ENCODE peak calls at places on chromosome 7, in five cellular contexts. L is neural progenitor cell; O is CD4-positive, CD25-positive, alpha-beta regulatory T cell; W is heart right ventricle; C is testis. B is an unnamed sample.

GRCh38 chr7:23530355-23530754 is 1.4 kb downstream of the TRA2A start:
- DNase-seq in L (peak; percentile 51), O (peak; percentile 57), W (no peak), C (no peak), B (peak; percentile 47)

GRCh38 chr7:107049971-107050532 is 5.5 kb downstream of the PRKAR2B start:
- DNase-seq in L (no peak), O (no peak), W (no peak), C (no peak), B (no peak)

GRCh38 chr7:105723582-105723981 is 142.3 kb upstream of the EFCAB10 start:
- DNase-seq in L (peak; percentile 47), O (no peak), W (no peak), C (no peak), B (no peak)

GRCh38 chr7:47601119-47601880 is 19.4 kb upstream of the TNS3 start:
- DNase-seq in L (no peak), O (no peak), W (no peak), C (no peak), B (no peak)

GRCh38 chr7:117612637-117613036 is 132.8 kb downstream of the CFTR start:
- DNase-seq in L (no peak), O (no peak), W (no peak), C (no peak), B (no peak)

GRCh38 chr7:158541330-158542010 is 46.2 kb downstream of the PTPRN2 start:
- DNase-seq in L (no peak), O (peak; percentile 17), W (no peak), C (no peak), B (no peak)

GRCh38 chr7:52992479-52993195 is 42.8 kb upstream of the POM121L12 start:
- DNase-seq in L (no peak), O (no peak), W (no peak), C (peak; percentile 33), B (no peak)

GRCh38 chr7:31102973-31103850 is 51.1 kb downstream of the ADCYAP1R1 start:
- DNase-seq in L (no peak), O (no peak), W (no peak), C (no peak), B (no peak)

GRCh38 chr7:46321556-46322205 is 400.6 kb upstream of the IGFBP3 start:
- DNase-seq in L (no peak), O (no peak), W (no peak), C (no peak), B (peak; percentile 79)

GRCh38 chr7:158772916-158773315 is 56.4 kb downstream of the ESYT2 start:
- DNase-seq in L (peak; percentile 19), O (no peak), W (no peak), C (no peak), B (no peak)

GRCh38 chr7:139078399-139078798 is 31.1 kb downstream of the ZC3HAV1 start:
- DNase-seq in L (no peak), O (no peak), W (no peak), C (no peak), B (no peak)

GRCh38 chr7:43612128-43612527 is 29.2 kb downstream of the STK17A start:
- DNase-seq in L (no peak), O (no peak), W (no peak), C (no peak), B (no peak)
- H3K36me3 ChIP-seq in L (no peaks in the 10 kb centered on the region), O (peaks cover 62% of the 10 kb centered on the region), W (peaks cover 79% of the 10 kb centered on the region), C (no peaks in the 10 kb centered on the region), B (peaks cover 11% of the 10 kb centered on the region)

GRCh38 chr7:128755816-128756476 is 16.8 kb downstream of the CALU start:
- DNase-seq in L (no peak), O (no peak), W (no peak), C (no peak), B (no peak)
- H3K27ac ChIP-seq in L (no peak overlapping the region), O (no peak overlapping the region), W (peak overlapping the region; percentile 17), C (no peak overlapping the region), B (no peak overlapping the region)

GRCh38 chr7:98136423-98136822 is 29.8 kb downstream of the LMTK2 start:
- DNase-seq in L (no peak), O (no peak), W (no peak), C (no peak), B (no peak)
- H3K27me3 ChIP-seq in L (no peaks in the 10 kb centered on the region), O (no peaks in the 10 kb centered on the region), W (no peaks in the 10 kb centered on the region), C (no peaks in the 10 kb centered on the region), B (no peaks in the 10 kb centered on the region)

DNA sequence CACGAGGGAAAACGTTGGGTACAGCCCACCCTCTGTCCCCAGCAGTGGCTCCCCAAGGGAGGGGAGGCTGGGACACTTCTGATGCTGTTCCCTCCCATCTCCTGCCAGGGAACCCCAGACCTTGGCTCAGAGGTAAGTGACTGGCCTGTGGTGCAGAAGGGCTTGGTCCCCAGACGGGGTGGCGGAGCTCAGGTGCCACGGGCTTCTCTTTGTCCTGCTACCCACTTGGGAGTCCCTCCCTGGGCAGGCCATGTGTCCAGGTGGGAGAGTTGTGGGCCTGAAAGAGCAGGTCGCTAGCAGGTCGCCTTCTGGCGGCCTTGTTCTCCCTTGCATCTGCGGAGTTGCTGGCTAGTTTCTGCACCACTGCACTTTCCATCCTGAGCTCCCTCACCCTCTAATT is 10.1 kb downstream of the ATP5MF start:
- DNase-seq in L (no peak), O (no peak), W (no peak), C (no peak), B (no peak)
- H3K36me3 ChIP-seq in L (no peaks in the 10 kb centered on the region), O (peaks cover 81% of the 10 kb centered on the region), W (peaks cover 93% of the 10 kb centered on the region), C (no peaks in the 10 kb centered on the region), B (peaks cover 41% of the 10 kb centered on the region)

GRCh38 chr7:29564455-29565185 is 985 bp downstream of the PRR15 start:
- DNase-seq in L (peak; percentile 70), O (peak; percentile 19), W (peak; percentile 56), C (peak; percentile 61), B (peak; percentile 65)
- H3K27ac ChIP-seq in L (no peak overlapping the region), O (no peak overlapping the region), W (no peak overlapping the region), C (no peak overlapping the region), B (no peak overlapping the region)

DNA sequence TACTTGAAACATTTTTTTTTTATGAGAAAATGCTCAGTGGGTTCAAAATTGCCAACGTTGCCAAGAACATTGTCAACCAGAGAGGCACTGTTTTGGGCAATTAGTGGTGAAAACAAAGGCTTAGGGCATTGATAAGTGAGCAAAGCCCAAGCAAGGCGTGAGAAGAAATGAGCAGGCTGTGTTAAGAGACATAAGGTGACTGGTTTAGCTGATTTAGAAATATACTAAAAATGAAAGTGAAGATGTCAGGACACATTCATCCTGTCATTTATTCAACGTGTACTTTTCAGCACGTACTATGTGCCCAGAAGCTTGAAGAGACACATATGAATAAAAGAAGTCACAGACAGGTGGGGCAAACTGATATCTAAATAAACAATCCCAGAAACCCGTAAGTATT is 31.9 kb downstream of the AOAH start:
- DNase-seq in L (no peak), O (peak; percentile 56), W (no peak), C (no peak), B (no peak)
- H3K27me3 ChIP-seq in L (no peaks in the 10 kb centered on the region), O (no peaks in the 10 kb centered on the region), W (no peaks in the 10 kb centered on the region), C (no peaks in the 10 kb centered on the region), B (no peaks in the 10 kb centered on the region)

GRCh38 chr7:6026917-6027316 is 4.3 kb upstream of the ANKRD61 start:
- DNase-seq in L (no peak), O (no peak), W (no peak), C (no peak), B (no peak)

GRCh38 chr7:6026011-6026819 is 5.0 kb upstream of the ANKRD61 start:
- DNase-seq in L (peak; percentile 50), O (peak; percentile 90), W (peak; percentile 71), C (peak; percentile 27), B (peak; percentile 40)

GRCh38 chr7:6027806-6028365 is 3.3 kb upstream of the ANKRD61 start:
- DNase-seq in L (no peak), O (no peak), W (no peak), C (no peak), B (no peak)

GRCh38 chr7:6023974-6024435 is 7.2 kb upstream of the ANKRD61 start:
- DNase-seq in L (no peak), O (no peak), W (no peak), C (no peak), B (no peak)

GRCh38 chr7:6022671-6023070 is 8.5 kb upstream of the ANKRD61 start:
- DNase-seq in L (no peak), O (no peak), W (no peak), C (no peak), B (no peak)
- H3K36me3 ChIP-seq in L (peaks cover 8% of the 10 kb centered on the region), O (peaks cover 68% of the 10 kb centered on the region), W (peaks cover 98% of the 10 kb centered on the region), C (no peaks in the 10 kb centered on the region), B (peaks cover 73% of the 10 kb centered on the region)

GRCh38 chr7:102993532-102994029 is 80.8 kb downstream of the LRRC17 start:
- DNase-seq in L (no peak), O (peak; percentile 8), W (no peak), C (no peak), B (peak; percentile 97)
- H3K27ac ChIP-seq in L (no peak overlapping the region), O (no peak overlapping the region), W (no peak overlapping the region), C (no peak overlapping the region), B (no peak overlapping the region)

GRCh38 chr7:148337995-148338747 is 252.4 kb upstream of the C7orf33 start:
- DNase-seq in L (no peak), O (no peak), W (no peak), C (no peak), B (no peak)

GRCh38 chr7:148337566-148337965 is 253.0 kb upstream of the C7orf33 start:
- DNase-seq in L (no peak), O (no peak), W (no peak), C (no peak), B (no peak)

GRCh38 chr7:148335790-148336189 is 254.8 kb upstream of the C7orf33 start:
- DNase-seq in L (no peak), O (no peak), W (no peak), C (no peak), B (no peak)

GRCh38 chr7:148336411-148336810 is 254.2 kb upstream of the C7orf33 start:
- DNase-seq in L (no peak), O (no peak), W (no peak), C (no peak), B (no peak)

GRCh38 chr7:148337166-148337565 is 253.4 kb upstream of the C7orf33 start:
- DNase-seq in L (peak; percentile 48), O (no peak), W (no peak), C (no peak), B (no peak)
- H3K27me3 ChIP-seq in L (no peaks in the 10 kb centered on the region), O (peaks cover 42% of the 10 kb centered on the region), W (peaks cover 80% of the 10 kb centered on the region), C (no peaks in the 10 kb centered on the region), B (no peaks in the 10 kb centered on the region)

GRCh38 chr7:73482746-73483145 is 39.3 kb downstream of the BAZ1B start:
- DNase-seq in L (peak; percentile 31), O (no peak), W (no peak), C (no peak), B (no peak)

GRCh38 chr7:73483171-73483570 is 38.9 kb downstream of the BAZ1B start:
- DNase-seq in L (no peak), O (no peak), W (no peak), C (no peak), B (no peak)

GRCh38 chr7:73478549-73478948 is 43.5 kb downstream of the BAZ1B start:
- DNase-seq in L (no peak), O (no peak), W (no peak), C (no peak), B (no peak)

GRCh38 chr7:73473636-73474035 is 40.1 kb downstream of the FZD9 start:
- DNase-seq in L (no peak), O (no peak), W (no peak), C (peak; percentile 37), B (no peak)

DNA sequence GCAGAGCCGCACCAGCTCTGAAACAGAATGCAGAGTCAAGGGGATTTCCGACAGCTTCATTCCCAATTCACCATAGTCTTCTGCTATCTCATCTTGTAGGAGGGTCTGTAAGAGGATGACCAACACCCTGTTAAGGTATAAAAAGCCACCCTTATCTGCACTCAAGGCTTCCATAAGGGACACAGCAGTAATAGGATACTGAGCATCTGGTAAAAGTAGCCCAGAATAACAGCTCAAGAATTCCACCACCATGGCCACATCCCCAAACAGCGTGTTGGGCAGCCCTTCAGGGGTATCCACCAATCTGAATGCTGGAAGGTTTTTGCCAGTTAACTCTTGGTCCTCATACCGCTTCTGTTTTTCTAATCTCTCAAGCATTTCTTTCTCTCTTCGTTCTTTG is 43.8 kb downstream of the FZD9 start:
- DNase-seq in L (no peak), O (no peak), W (no peak), C (no peak), B (no peak)
- H3K36me3 ChIP-seq in L (peaks cover 37% of the 10 kb centered on the region), O (peaks cover 72% of the 10 kb centered on the region), W (peaks cover 98% of the 10 kb centered on the region), C (no peaks in the 10 kb centered on the region), B (peaks cover 44% of the 10 kb centered on the region)

B was measured in cardiac muscle cell.